ENCODE peak calls at places on chromosomes 16 and 17, in four cellular contexts. O is cardiac muscle cell, K is fibroblast of the aortic adventitia, Z is transverse colon. V is an unnamed sample.

GRCh38 chr17:33562792-33563191 is 269.7 kb upstream of the ASIC2 start:
- DNase-seq in O (no peak), K (no peak), Z (no peak), V (no peak)

GRCh38 chr17:37124825-37125181 is 176.0 kb downstream of the AATF start:
- DNase-seq in O (no peak), K (no peak), Z (no peak), V (no peak)

GRCh38 chr16:56970934-56971767 is 9.4 kb downstream of the CETP start:
- DNase-seq in O (no peak), K (peak), Z (no peak), V (no peak)

GRCh38 chr17:32494621-32495346 is 8.0 kb downstream of the CDK5R1 start:
- DNase-seq in O (no peak), K (no peak), Z (no peak), V (no peak)

GRCh38 chr16:11780988-11781680 is 15.9 kb downstream of the ZC3H7A start:
- DNase-seq in O (no peak), K (peak), Z (no peak), V (no peak)

GRCh38 chr17:51004249-51004648 is 116.4 kb downstream of the SPAG9 start:
- DNase-seq in O (no peak), K (no peak), Z (no peak), V (peak)

GRCh38 chr16:58127634-58128033 is 1.5 kb downstream of the CFAP20 start:
- DNase-seq in O (no peak), K (peak), Z (no peak), V (no peak)

GRCh38 chr16:12340151-12340733 is 363.7 kb downstream of the SNX29 start:
- DNase-seq in O (peak), K (peak), Z (peak), V (peak)

GRCh38 chr16:77843412-77843811 is 55.0 kb downstream of the VAT1L start:
- DNase-seq in O (no peak), K (no peak), Z (no peak), V (no peak)

GRCh38 chr17:9241371-9241712 is 220.0 kb downstream of the NTN1 start:
- DNase-seq in O (no peak), K (peak), Z (peak), V (no peak)

GRCh38 chr17:73991260-73991659 is 212.2 kb upstream of the RPL38 start:
- DNase-seq in O (no peak), K (no peak), Z (peak), V (no peak)

GRCh38 chr16:56013962-56014552 is 138.9 kb upstream of the CES5A start:
- DNase-seq in O (peak), K (peak), Z (peak), V (no peak)

GRCh38 chr16:2022723-2023097 is 3.1 kb downstream of the NPW start:
- DNase-seq in O (peak), K (no peak), Z (no peak), V (peak)

GRCh38 chr17:64025732-64026294 is 5.4 kb upstream of the ICAM2 start:
- DNase-seq in O (peak), K (peak), Z (peak), V (peak)

GRCh38 chr16:67968440-67969285 is at the start of gene SLC12A4:
- DNase-seq in O (peak), K (peak), Z (peak), V (peak)

GRCh38 chr16:63596716-63597115 is 1525.1 kb downstream of the CDH11 start:
- DNase-seq in O (no peak), K (no peak), Z (no peak), V (no peak)

GRCh38 chr16:23423496-23424049 is 29.4 kb downstream of the COG7 start:
- DNase-seq in O (no peak), K (peak), Z (peak), V (peak)

GRCh38 chr17:83204230-83204725 is 124.9 kb downstream of the METRNL start:
- DNase-seq in O (no peak), K (no peak), Z (no peak), V (no peak)

GRCh38 chr16:75702247-75702646 is 986 bp upstream of the DUXB start:
- DNase-seq in O (no peak), K (no peak), Z (no peak), V (no peak)

GRCh38 chr17:80248894-80249710 is 11.6 kb upstream of the RNF213 start:
- DNase-seq in O (no peak), K (no peak), Z (no peak), V (no peak)

GRCh38 chr16:3443108-3444031 is at the start of the genes NAA60 and ZNF597:
- DNase-seq in O (peak), K (peak), Z (peak), V (peak)

GRCh38 chr17:81039854-81040758 is 5.2 kb downstream of the BAIAP2 start:
- DNase-seq in O (no peak), K (peak), Z (no peak), V (peak)

GRCh38 chr17:148757-149156 is 11.4 kb downstream of the SCGB1C2 start:
- DNase-seq in O (no peak), K (no peak), Z (no peak), V (no peak)

GRCh38 chr16:71461686-71462648 is at the start of gene ZNF23:
- DNase-seq in O (peak), K (peak), Z (peak), V (peak)

GRCh38 chr17:28030386-28030785 is 12.1 kb upstream of the NLK start:
- DNase-seq in O (no peak), K (no peak), Z (no peak), V (no peak)

GRCh38 chr17:4554441-4554996 is 665 bp downstream of the MYBBP1A start:
- DNase-seq in O (no peak), K (no peak), Z (no peak), V (no peak)

GRCh38 chr17:73824321-73824720 is 180.1 kb upstream of the SDK2 start:
- DNase-seq in O (no peak), K (no peak), Z (no peak), V (no peak)

GRCh38 chr17:73357981-73358380 is 46.2 kb upstream of the CDC42EP4 start:
- DNase-seq in O (no peak), K (no peak), Z (no peak), V (no peak)

GRCh38 chr16:83356266-83356665 is 451.5 kb upstream of the HSBP1 start:
- DNase-seq in O (peak), K (peak), Z (no peak), V (peak)

GRCh38 chr17:9074106-9074505 is 52.8 kb downstream of the NTN1 start:
- DNase-seq in O (no peak), K (no peak), Z (no peak), V (no peak)

GRCh38 chr17:44774271-44775135 is 15.7 kb downstream of the ADAM11 start:
- DNase-seq in O (peak), K (peak), Z (peak), V (peak)
- H3K4me3 ChIP-seq in O (peak), K (peak), Z (peak), V (peak)

DNA sequence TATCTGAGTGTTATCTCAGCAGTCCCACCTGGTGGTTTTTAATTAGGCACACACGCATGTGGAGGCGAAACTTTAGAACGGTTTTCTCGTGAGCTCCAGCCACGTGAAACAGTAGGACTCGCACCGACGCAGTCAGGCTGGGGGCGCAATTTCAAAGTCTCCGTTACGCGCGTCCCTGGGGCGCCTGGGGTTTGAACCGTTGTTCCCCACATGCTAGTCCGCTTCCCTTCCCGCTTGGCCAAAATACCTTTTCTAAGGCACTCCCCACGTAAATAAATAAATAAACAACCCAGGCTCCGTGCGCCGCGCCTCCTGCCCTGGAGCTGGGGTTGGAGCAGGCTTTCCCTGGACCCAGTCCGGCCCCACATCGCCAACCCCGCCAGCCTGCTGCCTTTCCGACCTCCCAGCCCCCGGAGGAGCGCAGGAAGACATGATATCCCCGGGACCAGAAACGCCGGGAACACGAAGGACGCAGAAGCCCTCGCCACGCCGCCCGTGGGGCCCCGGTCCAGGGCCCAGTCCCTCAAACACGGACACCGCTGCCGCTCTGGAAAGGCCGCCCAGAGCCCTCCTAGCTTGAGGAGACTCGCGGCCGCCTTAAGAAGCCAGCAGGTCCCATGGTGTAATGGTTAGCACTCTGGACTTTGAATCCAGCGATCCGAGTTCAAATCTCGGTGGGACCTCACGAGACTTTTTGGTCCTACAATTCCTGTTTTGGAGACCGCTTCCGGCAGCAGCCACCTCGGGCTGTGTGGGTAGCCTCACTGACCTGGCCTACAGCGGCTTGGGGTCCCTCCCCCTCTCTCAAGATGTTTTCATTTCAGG is 18.2 kb downstream of the GNGT2 start:
- DNase-seq in O (peak), K (peak), Z (peak), V (peak)
- TF ChIP-seq CTCF in O (peak), K (peak), Z (peak), V (peak)

GRCh38 chr17:45172232-45172540 is 10.5 kb downstream of the HEXIM2 start:
- DNase-seq in O (no peak), K (no peak), Z (no peak), V (no peak)

GRCh38 chr17:45172541-45173286 is 11.0 kb downstream of the HEXIM2 start:
- DNase-seq in O (no peak), K (peak), Z (peak), V (peak)

GRCh38 chr17:45170976-45171337 is 9.3 kb downstream of the HEXIM2 start:
- DNase-seq in O (no peak), K (peak), Z (peak), V (peak)

GRCh38 chr17:45170280-45170975 is 8.8 kb downstream of the HEXIM2 start:
- DNase-seq in O (no peak), K (no peak), Z (no peak), V (peak)

GRCh38 chr17:45171338-45172231 is 9.9 kb downstream of the HEXIM2 start:
- DNase-seq in O (peak), K (no peak), Z (peak), V (no peak)
- H3K4me3 ChIP-seq in O (no peak), K (peak), Z (peak), V (no peak)

GRCh38 chr17:19337712-19338023 is 24.9 kb downstream of the B9D1 start:
- DNase-seq in O (no peak), K (peak), Z (no peak), V (no peak)

GRCh38 chr17:19335951-19336631 is 26.4 kb downstream of the B9D1 start:
- DNase-seq in O (no peak), K (no peak), Z (no peak), V (no peak)

GRCh38 chr17:19338031-19338990 is 24.2 kb downstream of the B9D1 start:
- DNase-seq in O (peak), K (peak), Z (peak), V (peak)

GRCh38 chr17:19339341-19339815 is 23.1 kb downstream of the B9D1 start:
- DNase-seq in O (no peak), K (peak), Z (no peak), V (peak)

GRCh38 chr17:19336938-19337711 is 25.4 kb downstream of the B9D1 start:
- DNase-seq in O (peak), K (no peak), Z (peak), V (no peak)
- TF ChIP-seq CTCF in O (no peak), K (no peak), Z (no peak), V (peak)